ENCODE peak calls at places on chromosomes 5 and 9, in five cellular contexts. E is GM12878, I is endothelial cell of umbilical vein, R is HepG2, G is GM12891. U is an unnamed sample.

GRCh38 chr9:129491486-129491855 is 129.4 kb downstream of the C9orf50 start:
- DNase-seq in E (no peak), I (peak), R (no peak), G (no peak), U (no peak)

GRCh38 chr5:179763215-179763945 is 30.4 kb upstream of the LTC4S start:
- DNase-seq in E (no peak), I (peak), R (peak), G (no peak), U (no peak)

GRCh38 chr5:162384225-162384624 is 316.7 kb downstream of the GABRG2 start:
- DNase-seq in E (no peak), I (no peak), R (no peak), G (no peak), U (no peak)

GRCh38 chr9:81394816-81395215 is 294.5 kb downstream of the TLE1 start:
- DNase-seq in E (no peak), I (peak), R (no peak), G (no peak), U (no peak)

GRCh38 chr9:111038336-111039202 is at the start of gene LPAR1:
- DNase-seq in E (no peak), I (no peak), R (no peak), G (no peak), U (peak)

GRCh38 chr5:101123365-101123764 is 220.3 kb upstream of the ST8SIA4 start:
- DNase-seq in E (no peak), I (no peak), R (no peak), G (no peak), U (no peak)

GRCh38 chr5:100889165-100889564 is 13.9 kb downstream of the ST8SIA4 start:
- DNase-seq in E (no peak), I (no peak), R (no peak), G (no peak), U (no peak)

GRCh38 chr9:37574996-37575395 is 1.2 kb downstream of the FBXO10 start:
- DNase-seq in E (no peak), I (peak), R (no peak), G (no peak), U (no peak)

GRCh38 chr5:130992621-130993020 is 172.4 kb downstream of the HINT1 start:
- DNase-seq in E (no peak), I (no peak), R (no peak), G (no peak), U (no peak)

GRCh38 chr5:171707441-171707790 is 78.2 kb upstream of the SMIM23 start:
- DNase-seq in E (no peak), I (no peak), R (no peak), G (no peak), U (no peak)

GRCh38 chr9:37596504-37596903 is 4.1 kb upstream of the TOMM5 start:
- DNase-seq in E (no peak), I (no peak), R (no peak), G (no peak), U (no peak)

GRCh38 chr9:108550111-108550510 is 305.7 kb downstream of the ACTL7B start:
- DNase-seq in E (no peak), I (no peak), R (no peak), G (no peak), U (no peak)

GRCh38 chr5:149837680-149838269 is 106.8 kb downstream of the PDE6A start:
- DNase-seq in E (no peak), I (peak), R (peak), G (no peak), U (no peak)

GRCh38 chr5:90264930-90265857 is 144.4 kb downstream of the CETN3 start:
- DNase-seq in E (peak), I (peak), R (peak), G (no peak), U (no peak)

GRCh38 chr9:110186254-110186653 is 21.7 kb downstream of the C9orf152 start:
- DNase-seq in E (no peak), I (no peak), R (no peak), G (no peak), U (no peak)

GRCh38 chr5:147748590-147748989 is 33.9 kb downstream of the JAKMIP2 start:
- DNase-seq in E (no peak), I (no peak), R (no peak), G (no peak), U (no peak)

GRCh38 chr9:6566409-6567139 is 79.0 kb downstream of the GLDC start:
- DNase-seq in E (no peak), I (peak), R (no peak), G (no peak), U (no peak)

GRCh38 chr5:54610197-54610898 is 92.8 kb downstream of the SNX18 start:
- DNase-seq in E (peak), I (peak), R (no peak), G (peak), U (no peak)

GRCh38 chr5:159821541-159821940 is 94.7 kb upstream of the ADRA1B start:
- DNase-seq in E (no peak), I (no peak), R (no peak), G (no peak), U (no peak)

GRCh38 chr5:159825551-159826051 is 90.7 kb upstream of the ADRA1B start:
- DNase-seq in E (peak), I (no peak), R (no peak), G (no peak), U (no peak)

GRCh38 chr5:159824188-159825153 is 91.8 kb upstream of the ADRA1B start:
- DNase-seq in E (no peak), I (no peak), R (no peak), G (no peak), U (no peak)

GRCh38 chr5:159820692-159821091 is 95.6 kb upstream of the ADRA1B start:
- DNase-seq in E (no peak), I (no peak), R (no peak), G (no peak), U (no peak)

GRCh38 chr5:159826351-159827222 is 89.7 kb upstream of the ADRA1B start:
- DNase-seq in E (peak), I (no peak), R (no peak), G (peak), U (peak)
- TF ChIP-seq POLR2AphosphoS5 in E (no peak), I (no peak), R (no peak), G (no peak), U (no peak)

DNA sequence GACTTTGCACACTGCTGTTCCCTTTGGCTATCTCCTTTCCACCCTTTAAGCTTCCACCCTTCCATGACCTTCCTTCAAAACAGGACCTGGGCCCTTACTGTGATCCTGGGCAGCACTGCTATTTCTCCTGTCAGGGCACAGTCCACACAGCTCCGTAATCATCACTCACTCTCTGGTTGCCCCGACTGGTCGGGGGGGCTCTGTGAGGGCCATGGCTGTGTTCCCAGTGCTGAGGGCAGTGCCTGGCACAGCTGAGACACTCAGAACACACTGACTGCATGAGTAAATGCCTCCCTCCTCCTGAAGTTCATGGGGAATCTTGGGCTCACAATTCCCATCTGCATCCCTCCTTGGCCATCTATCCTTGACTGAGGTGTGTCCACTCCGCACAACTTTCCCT is 12.2 kb downstream of the TRAF1 start:
- DNase-seq in E (no peak), I (no peak), R (no peak), G (no peak), U (no peak)
- TF ChIP-seq POLR2AphosphoS5 in E (no peak), I (no peak), R (no peak), G (peak), U (peak)

DNA sequence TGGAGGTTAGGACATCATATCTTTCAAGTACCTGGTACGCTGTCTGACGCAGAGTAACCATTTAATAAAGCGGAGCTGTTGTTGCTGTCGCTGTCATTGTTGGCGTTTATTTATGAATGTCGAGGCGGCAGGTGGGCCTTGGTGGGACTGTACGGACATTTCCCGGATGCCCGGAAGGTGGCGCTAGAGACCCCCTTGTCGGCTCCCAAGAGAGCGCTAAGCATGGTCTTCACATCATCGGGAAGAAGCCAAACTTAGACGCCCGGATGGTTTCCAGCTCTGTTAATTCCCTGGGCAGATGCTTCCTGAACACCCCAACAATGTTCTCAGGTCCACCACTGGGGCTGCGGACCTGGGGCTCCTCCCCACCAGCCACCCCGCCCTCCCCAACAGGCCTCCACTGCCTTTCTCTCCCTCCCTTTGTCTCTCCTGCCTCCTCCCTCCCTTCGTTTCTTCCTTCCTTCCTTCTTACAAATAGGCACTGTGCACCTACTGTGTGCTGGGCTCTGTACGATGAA is 54.1 kb downstream of the DUSP1 start:
- DNase-seq in E (no peak), I (peak), R (peak), G (peak), U (peak)
- TF ChIP-seq POLR2AphosphoS5 in E (no peak), I (peak), R (no peak), G (no peak), U (no peak)

GRCh38 chr5:73121109-73121443 is 701 bp downstream of the TMEM171 start:
- DNase-seq in E (no peak), I (peak), R (no peak), G (no peak), U (no peak)

GRCh38 chr5:73118331-73119011 is 1.9 kb upstream of the TMEM171 start:
- DNase-seq in E (no peak), I (no peak), R (peak), G (no peak), U (no peak)

GRCh38 chr5:73122875-73123810 is 2.8 kb downstream of the TMEM171 start:
- DNase-seq in E (no peak), I (peak), R (no peak), G (no peak), U (no peak)

GRCh38 chr5:73119492-73120157 is 750 bp upstream of the TMEM171 start:
- DNase-seq in E (no peak), I (peak), R (no peak), G (no peak), U (no peak)

DNA sequence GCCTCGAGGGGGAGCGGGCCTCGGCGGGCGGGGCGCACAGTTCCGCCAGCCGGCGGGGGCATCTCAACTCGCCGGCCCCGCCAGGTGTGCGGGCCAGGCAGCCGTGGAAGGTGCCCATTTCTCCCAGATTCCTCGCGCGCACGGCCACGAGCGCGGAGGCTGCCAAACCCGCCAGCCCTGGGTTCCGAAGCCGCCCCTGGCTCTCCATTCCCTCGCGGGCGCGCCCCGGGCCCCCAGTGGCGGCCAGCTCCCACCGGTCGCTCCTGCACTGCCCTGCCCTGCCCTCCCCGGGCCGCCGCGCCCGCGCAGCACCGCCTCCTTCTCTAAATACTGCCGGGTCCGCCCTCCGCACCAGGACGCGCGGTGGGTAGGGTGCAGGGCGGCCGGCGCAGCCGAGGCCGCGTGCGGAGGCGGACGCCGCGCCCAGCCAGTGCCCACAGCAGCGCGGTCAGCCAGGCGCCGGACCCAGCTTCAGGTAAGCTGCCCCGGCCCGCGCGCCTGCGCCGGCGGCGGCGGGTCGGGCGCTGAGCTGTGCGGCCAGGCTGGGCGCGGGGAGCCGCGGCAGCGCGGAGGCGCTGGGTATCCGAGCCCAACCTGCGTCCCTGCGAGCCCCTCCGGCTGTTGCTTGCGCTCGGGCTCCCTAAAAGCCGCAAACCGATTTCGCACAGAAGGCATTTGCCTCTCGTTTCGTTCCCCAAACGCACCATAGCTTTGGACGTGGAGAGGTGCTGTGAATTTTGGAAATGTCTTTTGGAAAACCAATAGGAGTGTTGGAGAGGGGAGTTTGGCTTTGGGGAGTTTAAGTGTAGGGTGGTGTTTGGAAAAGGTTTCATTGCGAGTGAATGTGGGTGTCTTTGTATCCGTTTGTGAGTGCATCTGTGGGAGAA is at the start of gene TMEM171:
- DNase-seq in E (no peak), I (peak), R (no peak), G (no peak), U (no peak)
- TF ChIP-seq POLR2AphosphoS5 in E (no peak), I (peak), R (no peak), G (no peak), U (no peak)

DNA sequence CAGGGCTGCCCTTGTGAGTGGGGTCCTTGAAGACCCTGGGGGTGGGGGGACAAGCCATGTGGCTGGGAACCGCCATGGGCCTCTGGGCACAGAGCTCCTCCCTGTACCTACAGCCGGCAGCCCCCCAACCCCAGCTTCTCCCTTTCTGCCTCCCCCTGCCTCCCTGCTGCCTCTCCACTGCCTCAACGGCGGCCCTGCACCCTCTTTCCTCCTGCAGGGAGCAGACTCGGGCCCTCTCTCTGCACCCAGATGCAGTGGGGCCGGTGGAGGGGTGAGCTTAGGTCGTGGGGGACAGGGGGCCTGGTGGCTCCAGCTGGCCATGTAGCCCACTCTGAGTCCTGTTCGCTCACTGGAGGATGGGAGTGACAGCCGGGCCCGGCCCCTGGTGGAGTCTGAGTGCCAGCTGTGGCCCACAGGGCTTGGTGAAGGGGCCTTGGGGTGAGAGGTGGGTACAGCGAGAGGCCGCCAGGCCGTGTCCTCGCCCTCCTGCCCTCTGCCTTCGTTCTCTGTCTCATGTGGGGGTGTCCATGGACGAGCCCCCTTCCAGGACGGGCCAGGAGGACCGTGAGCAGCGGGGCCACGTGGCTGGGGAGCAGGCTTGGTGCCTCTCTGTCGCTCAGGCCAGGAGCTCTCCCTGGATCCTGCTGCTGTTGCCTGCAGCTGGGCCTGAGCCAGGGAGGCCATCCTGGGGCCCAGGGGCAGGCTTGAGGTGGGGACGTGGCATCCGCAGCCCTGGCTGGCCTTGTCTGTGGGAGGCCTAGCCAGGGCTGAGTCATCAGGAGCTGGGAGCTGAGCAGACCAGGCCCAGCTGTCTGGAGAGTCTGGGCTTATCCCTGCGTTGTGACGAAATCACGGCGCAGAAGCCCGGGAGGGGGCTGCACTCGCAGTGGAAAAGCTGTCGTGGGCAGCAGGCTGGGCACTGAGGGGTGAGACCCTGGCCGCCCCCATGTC is 139.1 kb upstream of the COL5A1 start:
- DNase-seq in E (no peak), I (peak), R (peak), G (no peak), U (no peak)
- TF ChIP-seq POLR2AphosphoS5 in E (no peak), I (no peak), R (no peak), G (no peak), U (no peak)